ENCODE peak calls at places on chromosome 1, in ten cellular contexts. V, Q, D, W, G, U, A, J, N and H are unnamed samples.

GRCh38 chr1:54273837-54274192 is 73.8 kb downstream of the MRPL37 start:
- DNase-seq in D (peak; percentile 58), G (peak; percentile 69), J (no peak), N (no peak), Q (peak; percentile 75), A (no peak), U (no peak), W (no peak), V (peak; percentile 83), H (no peak)

GRCh38 chr1:84278905-84279304 is 22.6 kb upstream of the SAMD13 start:
- DNase-seq in W (peak; percentile 29), D (no peak), U (no peak), J (no peak), A (no peak), V (no peak), N (no peak), G (no peak), Q (no peak), H (no peak)

GRCh38 chr1:36968730-36969129 is 65.6 kb downstream of the GRIK3 start:
- DNase-seq in W (no peak), G (no peak), D (no peak), U (no peak), A (no peak), V (no peak), J (no peak), Q (no peak), N (no peak), H (no peak)

GRCh38 chr1:7108251-7108650 is 323.0 kb downstream of the CAMTA1 start:
- DNase-seq in D (no peak), U (no peak), A (no peak), Q (no peak), V (no peak), G (no peak), J (no peak), W (no peak), N (no peak), H (no peak)

GRCh38 chr1:83839566-83840173 is 159.3 kb downstream of the TTLL7 start:
- DNase-seq in G (no peak), Q (no peak), W (peak; percentile 44), V (no peak), J (no peak), D (no peak), N (no peak), A (no peak), U (no peak), H (no peak)

GRCh38 chr1:107767156-107767582 is 197.8 kb downstream of the VAV3 start:
- DNase-seq in U (no peak), G (no peak), N (no peak), A (no peak), W (no peak), J (no peak), V (no peak), Q (no peak), D (no peak), H (no peak)

GRCh38 chr1:8689431-8690252 is 127.8 kb downstream of the RERE start:
- DNase-seq in G (no peak), A (no peak), V (no peak), N (no peak), D (no peak), J (no peak), Q (no peak), W (no peak), U (no peak), H (no peak)

GRCh38 chr1:233304489-233305102 is 9.1 kb upstream of the PCNX2 start:
- DNase-seq in N (no peak), Q (peak; percentile 42), W (peak; percentile 30), V (no peak), A (no peak), D (no peak), J (no peak), G (no peak), U (no peak), H (no peak)

GRCh38 chr1:44219301-44219626 is 6.0 kb downstream of the DMAP1 start:
- DNase-seq in U (no peak), J (no peak), D (no peak), Q (no peak), W (no peak), A (no peak), N (no peak), G (no peak), V (no peak), H (no peak)

GRCh38 chr1:107829083-107829771 is 135.8 kb downstream of the VAV3 start:
- DNase-seq in A (no peak), U (no peak), G (no peak), D (no peak), J (no peak), V (no peak), W (no peak), Q (no peak), N (no peak), H (no peak)

DNA sequence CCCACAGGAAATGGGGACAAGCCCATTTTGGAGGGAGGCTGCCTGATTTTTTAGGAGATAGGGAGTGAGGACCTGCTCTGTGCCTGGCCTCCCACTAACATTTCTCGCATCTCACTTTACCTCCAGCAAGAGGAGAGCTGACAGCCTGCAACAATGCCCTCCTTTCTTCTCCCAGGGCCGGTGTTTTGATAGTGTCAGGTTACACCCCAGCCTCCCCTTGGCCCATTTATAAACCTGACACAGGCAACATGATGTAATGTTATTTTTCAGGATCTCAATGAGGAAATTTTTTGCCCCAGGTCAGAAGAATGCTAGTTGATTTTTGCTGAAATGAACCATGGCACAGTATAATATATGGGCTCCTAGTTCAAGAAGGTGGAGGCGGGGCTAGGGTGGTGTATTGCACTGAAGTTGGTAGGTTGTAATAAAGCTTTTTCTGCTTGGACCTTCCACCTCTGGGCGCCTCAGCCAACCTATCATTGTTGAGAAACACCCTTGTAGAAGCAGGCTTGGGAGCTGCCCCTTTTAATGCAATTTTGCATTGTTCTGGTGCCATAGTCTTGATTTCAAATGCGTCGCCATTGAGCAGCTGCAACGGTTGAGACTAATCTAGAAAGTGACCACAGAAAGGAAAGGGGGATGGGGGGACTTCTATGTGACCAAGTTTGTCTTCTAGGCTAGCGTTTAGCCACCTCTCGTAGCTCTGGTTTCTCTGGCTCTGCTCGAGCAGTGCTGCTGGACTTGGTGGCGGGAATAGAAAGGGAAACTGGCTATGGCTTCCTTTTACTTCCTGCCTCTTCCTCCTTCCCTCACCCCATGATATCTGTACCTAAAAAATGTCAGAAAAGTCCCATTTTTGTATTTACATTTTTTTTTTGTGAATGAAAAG is 53.0 kb downstream of the PBX1 start:
- DNase-seq in A (peak; percentile 50), V (peak; percentile 68), G (no peak), D (no peak), N (no peak), U (no peak), J (no peak), Q (peak; percentile 69), W (peak; percentile 86), H (no peak)
- H3K27ac ChIP-seq in A (peak overlapping the region; percentile 34), V (peak overlapping the region; percentile 51), G (no peak overlapping the region), D (peak overlapping the region; percentile 77), N (peak overlapping the region; percentile 49), U (no peak overlapping the region), J (peak overlapping the region; percentile 74), Q (no peak overlapping the region), W (no peak overlapping the region), H (no peak overlapping the region)

GRCh38 chr1:89898695-89899470 is 78.1 kb downstream of the LRRC8D start:
- DNase-seq in J (no peak), W (no peak), D (no peak), V (no peak), N (no peak), G (no peak), Q (no peak), A (no peak), U (no peak), H (no peak)
- H3K27ac ChIP-seq in J (no peak overlapping the region), W (no peak overlapping the region), D (no peak overlapping the region), V (no peak overlapping the region), N (no peak overlapping the region), G (no peak overlapping the region), Q (no peak overlapping the region), A (no peak overlapping the region), U (no peak overlapping the region), H (no peak overlapping the region)

GRCh38 chr1:173195596-173196088 is 11.5 kb downstream of the TNFSF4 start:
- DNase-seq in N (no peak), J (no peak), W (no peak), A (no peak), G (no peak), Q (no peak), D (no peak), U (no peak), V (no peak), H (no peak)

GRCh38 chr1:173191011-173191410 is 16.1 kb downstream of the TNFSF4 start:
- DNase-seq in Q (no peak), U (no peak), N (no peak), G (no peak), D (no peak), A (no peak), V (no peak), J (no peak), W (no peak), H (no peak)

GRCh38 chr1:173193639-173194038 is 13.5 kb downstream of the TNFSF4 start:
- DNase-seq in N (no peak), J (no peak), Q (no peak), U (no peak), D (no peak), A (no peak), G (no peak), W (peak; percentile 47), V (no peak), H (no peak)

GRCh38 chr1:173187838-173188237 is 19.3 kb downstream of the TNFSF4 start:
- DNase-seq in N (no peak), A (no peak), Q (no peak), V (no peak), W (no peak), D (no peak), U (no peak), J (no peak), G (no peak), H (no peak)

GRCh38 chr1:173190101-173190895 is 16.8 kb downstream of the TNFSF4 start:
- DNase-seq in A (no peak), Q (no peak), G (peak; percentile 60), W (peak; percentile 62), N (peak; percentile 83), J (peak; percentile 89), U (peak; percentile 38), V (peak; percentile 94), D (peak; percentile 44), H (no peak)
- H3K27ac ChIP-seq in A (peak overlapping the region; percentile 22), Q (no peak overlapping the region), G (peak overlapping the region; percentile 43), W (no peak overlapping the region), N (peak overlapping the region; percentile 32), J (peak overlapping the region; percentile 96), U (no peak overlapping the region), V (peak overlapping the region; percentile 43), D (peak overlapping the region; percentile 56), H (no peak overlapping the region)

GRCh38 chr1:64082459-64082858 is 121.0 kb upstream of the UBE2U start:
- DNase-seq in G (no peak), J (peak; percentile 51), U (no peak), D (no peak), N (no peak), W (peak; percentile 61), Q (no peak), A (no peak), V (no peak), H (no peak)

GRCh38 chr1:64084451-64084850 is 119.0 kb upstream of the UBE2U start:
- DNase-seq in V (no peak), Q (no peak), A (no peak), D (no peak), J (no peak), U (no peak), N (no peak), G (no peak), W (no peak), H (no peak)

GRCh38 chr1:64077281-64077940 is 126.0 kb upstream of the UBE2U start:
- DNase-seq in G (no peak), A (no peak), V (no peak), U (peak; percentile 42), W (no peak), D (no peak), J (no peak), Q (no peak), N (no peak), H (no peak)

GRCh38 chr1:64080947-64081562 is 122.4 kb upstream of the UBE2U start:
- DNase-seq in V (no peak), G (no peak), J (no peak), D (no peak), A (no peak), Q (no peak), U (no peak), N (no peak), W (peak; percentile 61), H (no peak)
- H3K27ac ChIP-seq in V (no peak overlapping the region), G (no peak overlapping the region), J (no peak overlapping the region), D (no peak overlapping the region), A (no peak overlapping the region), Q (no peak overlapping the region), U (no peak overlapping the region), N (no peak overlapping the region), W (no peak overlapping the region), H (no peak overlapping the region)